ENCODE peak calls at places on chromosomes 5 and 9, in four cellular contexts. One of them, this sample, is unnamed.

GRCh38 chr5:10709409-10709808 is 51.6 kb downstream of the DAP start:
- DNase-seq in K562: no peak
- DNase-seq in SK-N-SH: no peak
- DNase-seq in HCT116: no peak
- DNase-seq in this sample: no peak

GRCh38 chr5:67454957-67455561 is 258.5 kb upstream of the CD180 start:
- DNase-seq in HCT116: no peak
- DNase-seq in K562: no peak
- DNase-seq in SK-N-SH: no peak
- DNase-seq in this sample: peak

GRCh38 chr5:38710616-38711015 is 135.2 kb upstream of the OSMR start:
- DNase-seq in HCT116: no peak
- DNase-seq in K562: no peak
- DNase-seq in SK-N-SH: no peak
- DNase-seq in this sample: no peak

GRCh38 chr5:109612278-109612905 is 77.3 kb upstream of the MAN2A1 start:
- DNase-seq in HCT116: no peak
- DNase-seq in K562: no peak
- DNase-seq in SK-N-SH: no peak
- DNase-seq in this sample: no peak

GRCh38 chr5:159552751-159553150 is 222.5 kb upstream of the IL12B start:
- DNase-seq in SK-N-SH: no peak
- DNase-seq in K562: no peak
- DNase-seq in HCT116: no peak
- DNase-seq in this sample: no peak

GRCh38 chr9:136942881-136943230 is 1.7 kb downstream of the FBXW5 start:
- DNase-seq in SK-N-SH: no peak
- DNase-seq in HCT116: no peak
- DNase-seq in K562: no peak
- DNase-seq in this sample: no peak

GRCh38 chr5:35443803-35444595 is 173.7 kb upstream of the SPEF2 start:
- DNase-seq in SK-N-SH: no peak
- DNase-seq in K562: no peak
- DNase-seq in HCT116: no peak
- DNase-seq in this sample: no peak

GRCh38 chr9:91360551-91361293 is 996 bp downstream of the AUH start:
- DNase-seq in HCT116: no peak
- DNase-seq in K562: no peak
- DNase-seq in SK-N-SH: no peak
- DNase-seq in this sample: no peak

GRCh38 chr5:171397190-171397589 is 9.5 kb downstream of the NPM1 start:
- DNase-seq in HCT116: no peak
- DNase-seq in K562: no peak
- DNase-seq in SK-N-SH: no peak
- DNase-seq in this sample: no peak

GRCh38 chr9:117325789-117326185 is 89.1 kb downstream of the ASTN2 start:
- DNase-seq in K562: no peak
- DNase-seq in HCT116: no peak
- DNase-seq in SK-N-SH: peak
- DNase-seq in this sample: no peak

GRCh38 chr9:75930193-75930592 is 39.7 kb downstream of the PCSK5 start:
- DNase-seq in SK-N-SH: no peak
- DNase-seq in K562: no peak
- DNase-seq in HCT116: no peak
- DNase-seq in this sample: no peak

GRCh38 chr5:132226516-132227234 is 978 bp downstream of the P4HA2 start:
- DNase-seq in HCT116: no peak
- DNase-seq in K562: no peak
- DNase-seq in SK-N-SH: no peak
- DNase-seq in this sample: no peak

GRCh38 chr5:54628049-54628448 is 110.5 kb downstream of the SNX18 start:
- DNase-seq in K562: no peak
- DNase-seq in SK-N-SH: no peak
- DNase-seq in HCT116: no peak
- DNase-seq in this sample: no peak

GRCh38 chr5:32836176-32836575 is 125.1 kb downstream of the NPR3 start:
- DNase-seq in HCT116: no peak
- DNase-seq in K562: no peak
- DNase-seq in SK-N-SH: no peak
- DNase-seq in this sample: no peak

GRCh38 chr9:34252670-34253459 is 74.0 kb downstream of the UBAP1 start:
- DNase-seq in SK-N-SH: peak
- DNase-seq in HCT116: peak
- DNase-seq in K562: peak
- DNase-seq in this sample: no peak

GRCh38 chr9:19552693-19553092 is 143.9 kb downstream of the ACER2 start:
- DNase-seq in SK-N-SH: no peak
- DNase-seq in HCT116: no peak
- DNase-seq in K562: no peak
- DNase-seq in this sample: no peak

GRCh38 chr9:19553441-19553840 is 144.6 kb downstream of the ACER2 start:
- DNase-seq in K562: no peak
- DNase-seq in SK-N-SH: no peak
- DNase-seq in HCT116: no peak
- DNase-seq in this sample: no peak

GRCh38 chr9:19552282-19552681 is 143.5 kb downstream of the ACER2 start:
- DNase-seq in K562: no peak
- DNase-seq in SK-N-SH: no peak
- DNase-seq in HCT116: no peak
- DNase-seq in this sample: no peak

GRCh38 chr9:19550009-19550408 is 141.2 kb downstream of the ACER2 start:
- DNase-seq in HCT116: no peak
- DNase-seq in K562: no peak
- DNase-seq in SK-N-SH: no peak
- DNase-seq in this sample: no peak

GRCh38 chr9:19551124-19551929 is 142.5 kb downstream of the ACER2 start:
- DNase-seq in HCT116: no peak
- DNase-seq in K562: no peak
- DNase-seq in SK-N-SH: no peak
- DNase-seq in this sample: no peak
- H3K9ac ChIP-seq in HCT116: no peak
- H3K9ac ChIP-seq in K562: no peak
- H3K9ac ChIP-seq in SK-N-SH: no peak
- H3K9ac ChIP-seq in this sample: no peak

GRCh38 chr9:36140086-36141084 is 3.9 kb downstream of the GLIPR2 start:
- DNase-seq in HCT116: no peak
- DNase-seq in K562: no peak
- DNase-seq in SK-N-SH: no peak
- DNase-seq in this sample: no peak

GRCh38 chr9:36143242-36143641 is 6.7 kb downstream of the GLIPR2 start:
- DNase-seq in K562: no peak
- DNase-seq in HCT116: no peak
- DNase-seq in SK-N-SH: no peak
- DNase-seq in this sample: no peak

GRCh38 chr9:36142510-36143161 is 6.1 kb downstream of the GLIPR2 start:
- DNase-seq in SK-N-SH: no peak
- DNase-seq in HCT116: no peak
- DNase-seq in K562: peak
- DNase-seq in this sample: no peak

GRCh38 chr9:36141761-36142160 is 5.2 kb downstream of the GLIPR2 start:
- DNase-seq in K562: no peak
- DNase-seq in SK-N-SH: no peak
- DNase-seq in HCT116: no peak
- DNase-seq in this sample: no peak

DNA sequence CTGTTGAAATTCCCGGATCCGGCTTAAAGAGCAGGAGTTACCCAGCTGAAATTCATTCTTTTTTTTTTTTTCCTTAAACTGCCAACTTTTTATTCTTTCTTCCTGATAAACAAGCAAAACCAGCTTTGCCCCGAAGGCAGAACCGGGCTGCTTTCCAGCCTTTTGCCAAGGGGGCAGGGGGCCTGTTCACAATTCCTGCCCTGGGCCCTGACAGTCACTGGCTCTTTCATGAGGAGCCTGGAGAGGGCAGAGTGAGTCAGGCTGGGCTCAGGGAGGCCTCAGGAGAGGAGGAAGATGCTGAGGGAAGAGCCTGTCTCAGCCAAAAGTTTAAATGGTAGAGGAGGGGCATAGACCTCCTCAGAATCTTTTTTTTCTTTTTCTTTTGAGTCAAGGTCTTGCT is 4.8 kb downstream of the GLIPR2 start:
- DNase-seq in HCT116: no peak
- DNase-seq in K562: no peak
- DNase-seq in SK-N-SH: peak
- DNase-seq in this sample: no peak
- TF ChIP-seq POLR2AphosphoS5 in HCT116: no peak
- TF ChIP-seq POLR2AphosphoS5 in K562: no peak
- TF ChIP-seq POLR2AphosphoS5 in SK-N-SH: no peak
- TF ChIP-seq POLR2AphosphoS5 in this sample: no peak

GRCh38 chr9:133419005-133419404 is 1.2 kb upstream of the REXO4 start:
- DNase-seq in SK-N-SH: no peak
- DNase-seq in HCT116: no peak
- DNase-seq in K562: no peak
- DNase-seq in this sample: no peak
- H3K4me3 ChIP-seq in SK-N-SH: peak
- H3K4me3 ChIP-seq in HCT116: peak
- H3K4me3 ChIP-seq in K562: peak
- H3K4me3 ChIP-seq in this sample: peak

GRCh38 chr5:134604908-134605307 is 27.7 kb downstream of the SAR1B start:
- DNase-seq in K562: no peak
- DNase-seq in HCT116: no peak
- DNase-seq in SK-N-SH: no peak
- DNase-seq in this sample: no peak
- H3K9ac ChIP-seq in K562: no peak
- H3K9ac ChIP-seq in HCT116: no peak
- H3K9ac ChIP-seq in SK-N-SH: no peak
- H3K9ac ChIP-seq in this sample: no peak

DNA sequence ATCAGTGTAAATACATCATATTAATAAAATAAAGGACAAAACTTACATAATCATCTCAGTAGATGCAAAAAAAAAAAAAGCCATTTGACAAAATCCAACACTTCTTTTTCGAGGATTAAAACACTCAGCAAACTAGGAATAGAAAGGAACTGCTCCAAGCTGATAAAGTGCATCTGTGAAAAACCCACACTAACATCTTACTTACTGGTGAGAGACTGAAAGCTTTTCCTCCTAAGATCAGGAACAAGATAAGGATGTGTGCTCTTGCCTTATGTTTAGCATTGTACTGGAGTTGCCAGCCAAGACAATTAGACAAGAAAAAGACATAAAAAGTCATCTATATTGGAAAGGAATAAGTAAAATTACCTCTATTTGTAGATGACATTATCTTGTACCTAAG is 120.2 kb upstream of the SAP30L start:
- DNase-seq in HCT116: no peak
- DNase-seq in K562: no peak
- DNase-seq in SK-N-SH: no peak
- DNase-seq in this sample: no peak
- TF ChIP-seq POLR2AphosphoS5 in HCT116: no peak
- TF ChIP-seq POLR2AphosphoS5 in K562: no peak
- TF ChIP-seq POLR2AphosphoS5 in SK-N-SH: no peak
- TF ChIP-seq POLR2AphosphoS5 in this sample: no peak

GRCh38 chr5:79846198-79846521 is 144.9 kb downstream of the MTX3 start:
- DNase-seq in HCT116: no peak
- DNase-seq in SK-N-SH: no peak
- DNase-seq in K562: no peak
- DNase-seq in this sample: no peak
- H3K4me3 ChIP-seq in HCT116: no peak
- H3K4me3 ChIP-seq in SK-N-SH: no peak
- H3K4me3 ChIP-seq in K562: no peak
- H3K4me3 ChIP-seq in this sample: no peak

GRCh38 chr9:93076101-93076791 is 17.7 kb downstream of the SUSD3 start:
- DNase-seq in SK-N-SH: no peak
- DNase-seq in K562: no peak
- DNase-seq in HCT116: no peak
- DNase-seq in this sample: no peak
- H3K9ac ChIP-seq in SK-N-SH: no peak
- H3K9ac ChIP-seq in K562: no peak
- H3K9ac ChIP-seq in HCT116: no peak
- H3K9ac ChIP-seq in this sample: no peak

GRCh38 chr5:36875051-36875788 is 1.3 kb upstream of the NIPBL start:
- DNase-seq in SK-N-SH: peak
- DNase-seq in HCT116: no peak
- DNase-seq in K562: peak
- DNase-seq in this sample: no peak
- TF ChIP-seq POLR2AphosphoS5 in SK-N-SH: no peak
- TF ChIP-seq POLR2AphosphoS5 in HCT116: no peak
- TF ChIP-seq POLR2AphosphoS5 in K562: no peak
- TF ChIP-seq POLR2AphosphoS5 in this sample: no peak

DNA sequence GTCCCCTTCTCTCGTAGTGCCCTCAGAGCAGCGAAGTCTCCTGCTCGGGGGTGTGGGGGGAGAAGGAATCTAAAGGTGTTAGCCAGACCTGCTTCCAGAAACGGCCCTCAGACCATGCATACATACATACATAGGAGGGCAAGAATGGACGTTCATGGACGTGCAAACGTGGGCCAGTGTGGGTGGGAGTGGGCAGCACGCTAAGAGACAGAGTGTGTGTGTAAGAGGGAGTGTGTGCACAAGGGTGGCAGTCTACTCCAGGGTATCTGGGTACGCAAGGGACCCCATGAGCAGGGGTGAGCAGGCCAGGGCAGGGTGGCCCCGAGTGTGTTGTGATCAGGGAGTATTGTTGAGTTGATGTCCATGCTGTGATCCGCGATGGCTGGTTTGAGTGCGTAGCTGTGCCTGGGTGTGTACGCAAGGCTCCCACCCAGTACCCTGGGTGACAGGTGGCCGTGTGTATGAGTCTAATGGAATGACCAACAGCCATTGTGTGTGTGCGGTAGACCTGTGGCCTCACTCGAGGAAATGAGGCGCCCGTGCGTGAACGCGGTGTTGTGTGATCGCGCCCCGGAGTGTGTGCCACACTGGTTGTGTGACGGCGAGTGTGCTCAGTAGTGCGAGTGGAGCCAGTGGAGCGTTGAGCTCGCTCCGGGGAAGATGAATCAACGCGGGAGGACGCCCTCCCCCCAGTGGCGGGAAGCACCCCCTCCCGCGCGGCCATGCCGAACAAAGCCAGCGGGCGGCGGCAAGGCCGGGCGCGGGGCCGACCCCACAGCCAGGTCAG is 826 bp downstream of the GPRIN1 start:
- DNase-seq in K562: no peak
- DNase-seq in SK-N-SH: no peak
- DNase-seq in HCT116: no peak
- DNase-seq in this sample: no peak
- H3K4me3 ChIP-seq in K562: peak
- H3K4me3 ChIP-seq in SK-N-SH: peak
- H3K4me3 ChIP-seq in HCT116: peak
- H3K4me3 ChIP-seq in this sample: peak

This sample was measured in SK-N-MC.